ENCODE peak calls at places on chromosomes 11 and 22, in ten cellular contexts. E is AG20443; J is posterior vena cava; Z is chondrocyte; X is amniotic epithelial cell; O is lower leg skin; V is caudate nucleus; R is T-helper 2 cell; D is heart right ventricle; S is stimulated activated CD8-positive, alpha-beta memory T cell treated with anti-CD3 and anti-CD28 coated beads, Interleukin-4, amount 100 ng/mL, for 1 hour. C is an unnamed sample.

GRCh38 chr11:48049036-48049435 is 68.7 kb downstream of the PTPRJ start:
- DNase-seq in S (no peak), J (peak; percentile 36), X (no peak), Z (no peak), D (no peak), R (no peak), E (no peak), O (no peak), V (no peak), C (peak; percentile 28)

GRCh38 chr11:18721576-18722292 is 4.3 kb downstream of the IGSF22 start:
- DNase-seq in V (no peak), X (peak; percentile 23), J (no peak), O (peak; percentile 47), D (peak; percentile 26), R (peak; percentile 42), E (peak; percentile 66), S (no peak), Z (peak; percentile 87), C (peak; percentile 84)

GRCh38 chr11:18312663-18313420 is 9.1 kb downstream of the HPS5 start:
- DNase-seq in V (no peak), E (peak; percentile 49), O (no peak), R (no peak), Z (no peak), S (no peak), D (no peak), X (peak; percentile 84), J (no peak), C (no peak)

GRCh38 chr22:22692707-22693530 is 48.5 kb downstream of the GGTLC2 start:
- DNase-seq in S (peak; percentile 26), Z (peak; percentile 62), J (no peak), X (peak; percentile 25), R (peak; percentile 36), V (no peak), D (peak; percentile 29), E (peak; percentile 59), O (no peak), C (peak; percentile 89)

GRCh38 chr11:44763111-44763820 is 36.5 kb downstream of the TSPAN18 start:
- DNase-seq in Z (no peak), O (no peak), V (no peak), S (no peak), X (peak; percentile 78), E (no peak), J (no peak), D (no peak), R (no peak), C (no peak)

GRCh38 chr11:11501546-11502274 is 120.1 kb downstream of the GALNT18 start:
- DNase-seq in X (no peak), J (no peak), E (no peak), O (no peak), Z (no peak), D (no peak), V (no peak), S (no peak), R (no peak), C (no peak)

GRCh38 chr22:27405672-27406388 is 395.7 kb downstream of the MN1 start:
- DNase-seq in J (no peak), S (no peak), O (no peak), D (peak; percentile 68), Z (no peak), X (peak; percentile 44), E (peak; percentile 89), V (no peak), R (peak; percentile 19), C (no peak)

GRCh38 chr11:125553357-125553756 is 15.9 kb upstream of the EI24 start:
- DNase-seq in S (no peak), O (no peak), Z (no peak), D (no peak), X (no peak), E (no peak), J (no peak), R (no peak), V (no peak), C (no peak)

GRCh38 chr11:106827687-106828086 is 190.6 kb downstream of the GUCY1A2 start:
- DNase-seq in O (no peak), D (peak; percentile 8), R (no peak), Z (peak; percentile 71), S (no peak), J (peak; percentile 46), X (no peak), E (no peak), V (no peak), C (no peak)

GRCh38 chr11:27926981-27927481 is 180.9 kb downstream of the KIF18A start:
- DNase-seq in V (no peak), R (no peak), D (no peak), S (no peak), J (no peak), X (peak; percentile 81), Z (no peak), E (peak; percentile 59), O (no peak), C (no peak)

GRCh38 chr11:79087957-79088318 is 352.9 kb downstream of the TENM4 start:
- DNase-seq in D (no peak), R (no peak), O (no peak), V (no peak), E (no peak), J (no peak), Z (no peak), X (peak; percentile 54), S (no peak), C (no peak)

GRCh38 chr11:79219186-79220045 is 221.4 kb downstream of the TENM4 start:
- DNase-seq in Z (no peak), X (peak; percentile 59), E (peak; percentile 20), J (no peak), V (no peak), O (no peak), R (peak; percentile 12), S (no peak), D (no peak), C (no peak)

GRCh38 chr22:41659941-41660340 is 28.7 kb downstream of the SNU13 start:
- DNase-seq in O (no peak), Z (no peak), V (no peak), E (no peak), D (peak; percentile 29), J (no peak), R (no peak), S (no peak), X (no peak), C (no peak)

GRCh38 chr11:128516467-128516778 is 70.9 kb downstream of the ETS1 start:
- DNase-seq in E (no peak), O (no peak), R (no peak), Z (no peak), J (no peak), D (no peak), V (no peak), X (no peak), S (no peak), C (no peak)

GRCh38 chr22:32354360-32355351 is 3.0 kb upstream of the RFPL3 start:
- DNase-seq in D (no peak), S (no peak), E (no peak), J (no peak), R (peak; percentile 19), V (no peak), O (no peak), X (peak; percentile 32), Z (no peak), C (no peak)

GRCh38 chr22:36425977-36426523 is 38.3 kb upstream of the MYH9 start:
- DNase-seq in X (peak; percentile 51), D (peak; percentile 76), S (no peak), J (no peak), O (no peak), Z (no peak), V (no peak), E (no peak), R (no peak), C (peak; percentile 85)

GRCh38 chr22:36643033-36643432 is 60.5 kb downstream of the CACNG2 start:
- DNase-seq in J (no peak), Z (no peak), X (no peak), E (no peak), O (no peak), V (no peak), R (no peak), D (no peak), S (no peak), C (no peak)

GRCh38 chr11:2390871-2391662 is 9.5 kb upstream of the TSSC4 start:
- DNase-seq in R (no peak), X (peak; percentile 73), E (peak; percentile 93), V (peak; percentile 52), O (no peak), Z (no peak), S (no peak), J (no peak), D (no peak), C (no peak)

GRCh38 chr11:66568124-66568916 is at the start of gene CTSF:
- DNase-seq in X (peak; percentile 68), V (peak; percentile 84), J (peak; percentile 95), O (peak; percentile 87), Z (no peak), S (peak; percentile 41), E (peak; percentile 98), R (peak; percentile 62), D (peak; percentile 91), C (peak; percentile 95)

GRCh38 chr11:70481625-70482528 is 83.5 kb downstream of the CTTN start:
- DNase-seq in X (peak; percentile 88), D (peak; percentile 42), J (peak; percentile 78), V (no peak), R (no peak), O (no peak), S (no peak), Z (peak; percentile 38), E (peak; percentile 82), C (no peak)

GRCh38 chr11:64165482-64165841 is 451 bp downstream of the MACROD1 start:
- DNase-seq in V (no peak), R (no peak), O (no peak), D (peak; percentile 35), X (no peak), J (no peak), S (no peak), E (no peak), Z (no peak), C (no peak)

GRCh38 chr22:31926969-31927368 is 17.4 kb upstream of the YWHAH start:
- DNase-seq in V (peak; percentile 59), S (no peak), X (peak; percentile 47), J (no peak), D (no peak), R (peak; percentile 15), O (no peak), Z (no peak), E (no peak), C (peak; percentile 49)

GRCh38 chr11:120694706-120695105 is 183.2 kb downstream of the GRIK4 start:
- DNase-seq in X (no peak), R (no peak), O (no peak), V (no peak), E (no peak), Z (no peak), S (no peak), J (peak; percentile 48), D (no peak), C (no peak)

GRCh38 chr11:69208190-69209037 is 52.7 kb downstream of the SMIM38 start:
- DNase-seq in V (no peak), O (no peak), J (no peak), Z (no peak), S (no peak), D (no peak), X (peak; percentile 5), E (no peak), R (no peak), C (peak; percentile 49)

GRCh38 chr22:50305658-50306566 is 1.5 kb downstream of the PLXNB2 start:
- DNase-seq in R (peak; percentile 32), V (no peak), S (no peak), Z (no peak), X (peak; percentile 98), O (peak; percentile 83), D (peak; percentile 79), E (peak; percentile 96), J (peak; percentile 94), C (no peak)

GRCh38 chr11:100585728-100586127 is 101.4 kb upstream of the ARHGAP42 start:
- DNase-seq in R (no peak), X (no peak), D (no peak), O (peak; percentile 49), J (no peak), Z (no peak), S (no peak), E (no peak), V (no peak), C (no peak)

GRCh38 chr11:131671320-131671719 is 300.9 kb downstream of the NTM start:
- DNase-seq in Z (no peak), D (no peak), E (no peak), O (no peak), V (no peak), R (no peak), S (no peak), J (peak; percentile 53), X (no peak), C (no peak)

GRCh38 chr11:109519253-109519652 is 97.3 kb downstream of the C11orf87 start:
- DNase-seq in R (no peak), J (no peak), E (no peak), X (no peak), Z (no peak), S (no peak), O (no peak), D (no peak), V (no peak), C (no peak)